ENCODE peak calls at places on chromosome 14, in six cellular contexts. F, U, Q, C, Y and M are unnamed samples.

GRCh38 chr14:33564774-33565630 is 385.9 kb downstream of the EGLN3 start:
- DNase-seq in F (no peak), U (peak; percentile 21), Q (no peak), C (no peak), Y (no peak), M (no peak)

GRCh38 chr14:100905166-100905565 is 1.6 kb upstream of the RTL1 start:
- DNase-seq in F (no peak), U (no peak), Q (no peak), C (no peak), Y (no peak), M (no peak)

GRCh38 chr14:28774764-28775738 is 8.5 kb downstream of the FOXG1 start:
- DNase-seq in F (no peak), U (no peak), Q (no peak), C (no peak), Y (no peak), M (no peak)

GRCh38 chr14:96811265-96811664 is 14.1 kb downstream of the VRK1 start:
- DNase-seq in F (no peak), U (peak; percentile 9), Q (no peak), C (no peak), Y (no peak), M (no peak)

GRCh38 chr14:54168489-54168888 is 211.9 kb upstream of the BMP4 start:
- DNase-seq in F (no peak), U (no peak), Q (no peak), C (no peak), Y (no peak), M (no peak)

GRCh38 chr14:38342803-38343202 is 86.9 kb upstream of the CLEC14A start:
- DNase-seq in F (no peak), U (peak; percentile 65), Q (no peak), C (no peak), Y (no peak), M (no peak)

GRCh38 chr14:70416322-70416716 is 571 bp downstream of the SYNJ2BP start:
- DNase-seq in F (no peak), U (no peak), Q (no peak), C (no peak), Y (peak; percentile 37), M (no peak)

GRCh38 chr14:22653012-22653621 is 9.0 kb upstream of the OR6J1 start:
- DNase-seq in F (no peak), U (no peak), Q (peak; percentile 15), C (peak; percentile 72), Y (no peak), M (no peak)

GRCh38 chr14:91065266-91065665 is 4.8 kb upstream of the RPS6KA5 start:
- DNase-seq in F (no peak), U (no peak), Q (no peak), C (no peak), Y (no peak), M (no peak)

GRCh38 chr14:105056303-105056831 is 8.9 kb downstream of the GPR132 start:
- DNase-seq in F (no peak), U (no peak), Q (no peak), C (no peak), Y (no peak), M (no peak)

GRCh38 chr14:73789996-73790581 is 61.5 kb upstream of the PTGR2 start:
- DNase-seq in F (peak; percentile 92), U (peak; percentile 89), Q (no peak), C (peak; percentile 56), Y (no peak), M (no peak)

GRCh38 chr14:73236157-73236556 is 1.1 kb upstream of the PAPLN start:
- DNase-seq in F (no peak), U (no peak), Q (no peak), C (no peak), Y (no peak), M (no peak)

GRCh38 chr14:52069617-52070431 is 965 bp upstream of the NID2 start:
- DNase-seq in F (no peak), U (no peak), Q (no peak), C (peak; percentile 26), Y (no peak), M (no peak)

GRCh38 chr14:23187925-23188324 is 4.5 kb upstream of the SLC7A8 start:
- DNase-seq in F (no peak), U (no peak), Q (no peak), C (no peak), Y (no peak), M (no peak)

GRCh38 chr14:31205681-31206535 is 1.7 kb downstream of the HECTD1 start:
- DNase-seq in F (no peak), U (peak; percentile 49), Q (no peak), C (no peak), Y (peak; percentile 0), M (no peak)

GRCh38 chr14:67583711-67584644 is 16.1 kb downstream of the PIGH start:
- DNase-seq in F (no peak), U (no peak), Q (no peak), C (peak; percentile 41), Y (peak; percentile 28), M (no peak)

GRCh38 chr14:76917158-76917596 is 91.0 kb downstream of the LRRC74A start:
- DNase-seq in F (no peak), U (no peak), Q (no peak), C (peak; percentile 70), Y (peak; percentile 67), M (no peak)

GRCh38 chr14:55416866-55417265 is 5.2 kb upstream of the ATG14 start:
- DNase-seq in F (no peak), U (no peak), Q (no peak), C (peak; percentile 56), Y (no peak), M (no peak)